ENCODE peak calls at places on chromosomes 3 and 15, in seven cellular contexts. W is HTR-8/SVneo; U is activated CD4-positive, alpha-beta T cell treated with anti-CD3 and anti-CD28 coated beads, Interleukin-2, amount 50 U/mL, for 1 hour; S is COR-L47; T is mucosa of descending colon; G is NCI-H2081; R is NCI-H524. K is an unnamed sample.

GRCh38 chr3:185942907-185943306 is 5.1 kb upstream of the TRA2B start:
- DNase-seq in R (no peak), U (no peak), G (no peak), W (no peak), S (no peak), T (no peak), K (no peak)

GRCh38 chr3:51934991-51935885 is 6.5 kb downstream of the RRP9 start:
- DNase-seq in U (no peak), W (no peak), S (no peak), R (no peak), G (no peak), T (no peak), K (no peak)

GRCh38 chr3:24017305-24017704 is 72.2 kb downstream of the NR1D2 start:
- DNase-seq in W (no peak), T (no peak), G (no peak), R (peak; percentile 87), U (no peak), S (no peak), K (no peak)

GRCh38 chr3:71497367-71497925 is 86.1 kb downstream of the FOXP1 start:
- DNase-seq in S (no peak), T (no peak), W (no peak), U (no peak), R (peak; percentile 3), G (no peak), K (no peak)

GRCh38 chr15:68820205-68820588 is 498 bp downstream of the ANP32A start:
- DNase-seq in G (peak; percentile 39), R (peak; percentile 74), U (peak; percentile 52), T (peak; percentile 83), S (peak; percentile 42), W (no peak), K (peak; percentile 58)

GRCh38 chr15:74901612-74902063 is 5.0 kb downstream of the FAM219B start:
- DNase-seq in U (peak; percentile 56), W (peak; percentile 72), G (no peak), S (peak; percentile 20), R (peak; percentile 51), T (no peak), K (peak; percentile 47)

GRCh38 chr3:52039846-52040245 is 16.5 kb downstream of the DUSP7 start:
- DNase-seq in T (no peak), G (no peak), W (no peak), U (no peak), S (no peak), R (no peak), K (peak; percentile 19)

GRCh38 chr3:123397921-123398785 is 50.7 kb downstream of the ADCY5 start:
- DNase-seq in S (no peak), U (no peak), T (peak; percentile 34), R (no peak), G (no peak), W (no peak), K (no peak)

GRCh38 chr3:160400631-160401150 is 1.2 kb downstream of the SMC4 start:
- DNase-seq in W (no peak), G (no peak), S (no peak), U (no peak), T (peak; percentile 61), R (peak; percentile 38), K (no peak)

GRCh38 chr3:149969110-149969944 is 1.4 kb downstream of the PFN2 start:
- DNase-seq in T (no peak), U (no peak), G (peak; percentile 74), S (peak; percentile 85), R (peak; percentile 84), W (peak; percentile 39), K (peak; percentile 78)

GRCh38 chr3:10192953-10193691 is 28.4 kb downstream of the IRAK2 start:
- DNase-seq in W (peak; percentile 67), T (no peak), R (no peak), G (no peak), S (no peak), U (peak; percentile 46), K (peak; percentile 83)

GRCh38 chr3:31410411-31410810 is 122.3 kb upstream of the STT3B start:
- DNase-seq in W (no peak), U (no peak), S (no peak), G (no peak), T (no peak), R (no peak), K (no peak)

GRCh38 chr3:159266779-159267178 is 464.9 kb downstream of the MFSD1 start:
- DNase-seq in T (no peak), R (peak; percentile 81), G (peak; percentile 73), W (peak; percentile 48), U (no peak), S (peak; percentile 59), K (no peak)

GRCh38 chr3:138947303-138948121 is 495 bp downstream of the FOXL2NB start:
- DNase-seq in S (no peak), R (no peak), U (no peak), T (no peak), W (no peak), G (no peak), K (no peak)

GRCh38 chr3:194565597-194566190 is 67.5 kb downstream of the TMEM44 start:
- DNase-seq in U (no peak), G (no peak), W (no peak), T (no peak), S (no peak), R (no peak), K (peak; percentile 67)